ENCODE peak calls at places on chromosomes 12 and 14, in seven cellular contexts. One of them, this sample, is unnamed.

GRCh38 chr14:33918256-33918655 is 32.6 kb downstream of the EGLN3 start:
- DNase-seq in H1: no peak
- DNase-seq in fibroblast of lung: no peak
- DNase-seq in pancreas: no peak
- DNase-seq in effector memory CD4-positive, alpha-beta T cell: no peak
- DNase-seq in lung: no peak
- DNase-seq in AG10803: no peak
- DNase-seq in this sample: no peak

GRCh38 chr14:22830329-22831010 is 783 bp downstream of the MRPL52 start:
- DNase-seq in fibroblast of lung: no peak
- DNase-seq in effector memory CD4-positive, alpha-beta T cell: no peak
- DNase-seq in AG10803: no peak
- DNase-seq in pancreas: no peak
- DNase-seq in lung: no peak
- DNase-seq in H1: no peak
- DNase-seq in this sample: no peak

GRCh38 chr12:106386836-106387555 is 29.4 kb downstream of the POLR3B start:
- DNase-seq in AG10803: peak
- DNase-seq in fibroblast of lung: no peak
- DNase-seq in H1: no peak
- DNase-seq in effector memory CD4-positive, alpha-beta T cell: no peak
- DNase-seq in pancreas: no peak
- DNase-seq in lung: no peak
- DNase-seq in this sample: no peak

GRCh38 chr14:92959761-92960680 is 37.1 kb downstream of the CHGA start:
- DNase-seq in H1: no peak
- DNase-seq in pancreas: no peak
- DNase-seq in AG10803: no peak
- DNase-seq in lung: no peak
- DNase-seq in fibroblast of lung: no peak
- DNase-seq in effector memory CD4-positive, alpha-beta T cell: no peak
- DNase-seq in this sample: no peak

GRCh38 chr14:92254786-92255185 is 68.2 kb upstream of the SLC24A4 start:
- DNase-seq in lung: no peak
- DNase-seq in AG10803: peak
- DNase-seq in effector memory CD4-positive, alpha-beta T cell: no peak
- DNase-seq in fibroblast of lung: peak
- DNase-seq in H1: peak
- DNase-seq in pancreas: no peak
- DNase-seq in this sample: peak

GRCh38 chr12:75481013-75481705 is 604 bp downstream of the GLIPR1 start:
- DNase-seq in H1: no peak
- DNase-seq in pancreas: no peak
- DNase-seq in fibroblast of lung: peak
- DNase-seq in AG10803: peak
- DNase-seq in effector memory CD4-positive, alpha-beta T cell: no peak
- DNase-seq in lung: no peak
- DNase-seq in this sample: peak

GRCh38 chr12:33710548-33710947 is 270.9 kb upstream of the SYT10 start:
- DNase-seq in effector memory CD4-positive, alpha-beta T cell: no peak
- DNase-seq in pancreas: no peak
- DNase-seq in lung: no peak
- DNase-seq in H1: no peak
- DNase-seq in fibroblast of lung: no peak
- DNase-seq in AG10803: no peak
- DNase-seq in this sample: no peak

GRCh38 chr12:63238892-63239291 is 87.9 kb upstream of the AVPR1A start:
- DNase-seq in effector memory CD4-positive, alpha-beta T cell: no peak
- DNase-seq in H1: no peak
- DNase-seq in AG10803: no peak
- DNase-seq in lung: no peak
- DNase-seq in fibroblast of lung: no peak
- DNase-seq in pancreas: no peak
- DNase-seq in this sample: no peak

GRCh38 chr12:75844985-75845384 is 186.6 kb downstream of the PHLDA1 start:
- DNase-seq in pancreas: no peak
- DNase-seq in lung: no peak
- DNase-seq in H1: no peak
- DNase-seq in effector memory CD4-positive, alpha-beta T cell: no peak
- DNase-seq in AG10803: no peak
- DNase-seq in fibroblast of lung: no peak
- DNase-seq in this sample: no peak

GRCh38 chr14:36223558-36223957 is 47.0 kb upstream of the PTCSC3 start:
- DNase-seq in effector memory CD4-positive, alpha-beta T cell: no peak
- DNase-seq in AG10803: no peak
- DNase-seq in pancreas: no peak
- DNase-seq in H1: no peak
- DNase-seq in lung: no peak
- DNase-seq in fibroblast of lung: no peak
- DNase-seq in this sample: no peak

GRCh38 chr12:28292699-28293098 is 102.4 kb downstream of the CCDC91 start:
- DNase-seq in pancreas: no peak
- DNase-seq in fibroblast of lung: peak
- DNase-seq in AG10803: no peak
- DNase-seq in H1: no peak
- DNase-seq in effector memory CD4-positive, alpha-beta T cell: no peak
- DNase-seq in lung: no peak
- DNase-seq in this sample: no peak

GRCh38 chr12:77992760-77993159 is 162.1 kb downstream of the NAV3 start:
- DNase-seq in fibroblast of lung: no peak
- DNase-seq in pancreas: no peak
- DNase-seq in AG10803: no peak
- DNase-seq in H1: no peak
- DNase-seq in effector memory CD4-positive, alpha-beta T cell: no peak
- DNase-seq in lung: no peak
- DNase-seq in this sample: peak

GRCh38 chr14:66831190-66831589 is 323.2 kb downstream of the GPHN start:
- DNase-seq in H1: no peak
- DNase-seq in AG10803: no peak
- DNase-seq in pancreas: no peak
- DNase-seq in fibroblast of lung: no peak
- DNase-seq in lung: no peak
- DNase-seq in effector memory CD4-positive, alpha-beta T cell: no peak
- DNase-seq in this sample: no peak

DNA sequence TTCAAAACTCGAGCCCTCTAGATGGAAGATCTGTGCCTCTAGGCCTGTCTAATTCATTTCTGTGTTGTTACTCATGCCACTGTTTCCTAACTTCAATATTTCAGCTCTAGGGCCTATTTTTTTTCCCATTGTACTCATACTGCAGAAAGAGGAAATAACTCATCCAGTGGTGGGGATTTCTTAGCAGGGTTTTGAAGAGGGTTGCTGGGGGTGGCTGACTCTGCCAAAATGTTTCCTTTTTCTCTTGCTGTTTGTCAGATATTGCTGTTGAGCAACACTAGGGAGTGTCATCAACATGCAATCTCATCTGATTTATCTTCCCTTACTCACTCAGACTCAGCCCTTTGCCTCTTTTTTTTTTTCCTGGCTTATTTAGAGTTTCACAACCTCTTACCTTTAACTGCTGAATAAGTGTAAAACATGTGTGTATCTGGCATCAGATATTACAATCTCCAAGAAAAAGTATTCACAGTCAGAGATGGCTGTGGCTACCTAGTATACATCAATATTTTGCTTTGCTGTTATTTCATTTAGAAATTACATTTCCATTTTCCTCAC is 189.5 kb downstream of the DUSP6 start:
- DNase-seq in pancreas: peak
- DNase-seq in AG10803: peak
- DNase-seq in lung: peak
- DNase-seq in H1: no peak
- DNase-seq in fibroblast of lung: peak
- DNase-seq in effector memory CD4-positive, alpha-beta T cell: no peak
- DNase-seq in this sample: peak
- H3K4me3 ChIP-seq in pancreas: no peak
- H3K4me3 ChIP-seq in AG10803: no peak
- H3K4me3 ChIP-seq in lung: no peak
- H3K4me3 ChIP-seq in H1: no peak
- H3K4me3 ChIP-seq in fibroblast of lung: no peak
- H3K4me3 ChIP-seq in effector memory CD4-positive, alpha-beta T cell: no peak
- H3K4me3 ChIP-seq in this sample: no peak

GRCh38 chr12:6828671-6829531 is 694 bp downstream of the P3H3 start:
- DNase-seq in pancreas: peak
- DNase-seq in AG10803: peak
- DNase-seq in fibroblast of lung: peak
- DNase-seq in H1: peak
- DNase-seq in lung: no peak
- DNase-seq in effector memory CD4-positive, alpha-beta T cell: no peak
- DNase-seq in this sample: peak

GRCh38 chr12:6827982-6828670 is at the start of gene P3H3:
- DNase-seq in fibroblast of lung: peak
- DNase-seq in H1: peak
- DNase-seq in pancreas: no peak
- DNase-seq in lung: no peak
- DNase-seq in AG10803: peak
- DNase-seq in effector memory CD4-positive, alpha-beta T cell: no peak
- DNase-seq in this sample: peak

GRCh38 chr12:6826734-6827436 is 1.3 kb upstream of the P3H3 start:
- DNase-seq in pancreas: no peak
- DNase-seq in fibroblast of lung: no peak
- DNase-seq in effector memory CD4-positive, alpha-beta T cell: no peak
- DNase-seq in H1: no peak
- DNase-seq in AG10803: no peak
- DNase-seq in lung: no peak
- DNase-seq in this sample: no peak

GRCh38 chr12:6826125-6826733 is 2.0 kb upstream of the P3H3 start:
- DNase-seq in H1: no peak
- DNase-seq in AG10803: no peak
- DNase-seq in fibroblast of lung: no peak
- DNase-seq in pancreas: no peak
- DNase-seq in effector memory CD4-positive, alpha-beta T cell: no peak
- DNase-seq in lung: no peak
- DNase-seq in this sample: no peak

DNA sequence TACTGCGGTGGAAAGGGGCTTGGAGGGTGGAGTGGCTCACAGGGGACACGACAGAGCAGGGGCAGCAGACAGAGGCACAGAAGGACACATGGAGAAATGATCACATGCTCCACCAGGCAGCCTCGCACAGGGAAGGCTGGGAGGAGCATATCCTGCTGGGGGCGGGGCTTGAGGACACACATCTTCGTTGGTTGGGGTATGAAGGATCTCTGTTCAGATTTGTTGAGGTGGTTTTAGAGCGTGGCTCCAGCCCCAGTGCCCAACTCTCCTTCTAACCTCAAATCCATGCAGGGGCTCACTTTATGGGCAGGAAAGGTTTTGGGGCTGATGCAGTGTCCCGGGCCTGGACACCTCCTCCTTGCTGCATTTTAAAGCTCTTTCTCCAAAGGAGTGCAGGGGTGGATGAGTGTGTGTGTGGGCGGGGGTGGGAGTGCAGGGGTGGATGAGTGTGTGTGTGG is 741 bp upstream of the P3H3 start:
- DNase-seq in AG10803: peak
- DNase-seq in fibroblast of lung: peak
- DNase-seq in H1: peak
- DNase-seq in pancreas: peak
- DNase-seq in effector memory CD4-positive, alpha-beta T cell: no peak
- DNase-seq in lung: peak
- DNase-seq in this sample: peak
- H3K4me3 ChIP-seq in AG10803: peak
- H3K4me3 ChIP-seq in fibroblast of lung: no peak
- H3K4me3 ChIP-seq in H1: peak
- H3K4me3 ChIP-seq in pancreas: no peak
- H3K4me3 ChIP-seq in effector memory CD4-positive, alpha-beta T cell: no peak
- H3K4me3 ChIP-seq in lung: no peak
- H3K4me3 ChIP-seq in this sample: peak

DNA sequence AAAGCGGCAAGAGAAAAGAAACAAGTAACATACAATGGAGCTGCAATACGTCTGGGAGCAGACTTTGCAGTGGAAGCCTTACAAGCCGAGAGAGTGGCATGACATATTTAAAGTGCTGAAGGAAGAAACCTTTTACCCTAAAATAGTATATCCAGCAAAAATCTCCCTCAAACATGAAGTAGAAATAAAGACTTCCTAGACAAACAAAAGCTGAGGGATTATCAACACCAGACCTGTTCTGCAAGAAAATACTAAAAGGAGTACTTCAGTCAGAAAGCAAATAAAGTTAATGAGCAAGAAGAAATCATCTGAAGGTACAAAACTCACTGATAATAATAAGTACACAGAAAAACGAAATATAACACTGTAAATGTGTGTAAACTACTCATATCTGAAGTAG is 77.5 kb upstream of the ABCD2 start:
- DNase-seq in effector memory CD4-positive, alpha-beta T cell: no peak
- DNase-seq in lung: no peak
- DNase-seq in fibroblast of lung: no peak
- DNase-seq in H1: no peak
- DNase-seq in AG10803: no peak
- DNase-seq in pancreas: no peak
- DNase-seq in this sample: no peak
- H3K4me3 ChIP-seq in effector memory CD4-positive, alpha-beta T cell: no peak
- H3K4me3 ChIP-seq in lung: no peak
- H3K4me3 ChIP-seq in fibroblast of lung: no peak
- H3K4me3 ChIP-seq in H1: no peak
- H3K4me3 ChIP-seq in AG10803: no peak
- H3K4me3 ChIP-seq in pancreas: no peak
- H3K4me3 ChIP-seq in this sample: no peak

GRCh38 chr14:68874746-68875155 is 81.9 kb upstream of the ZFP36L1 start:
- DNase-seq in pancreas: no peak
- DNase-seq in effector memory CD4-positive, alpha-beta T cell: no peak
- DNase-seq in fibroblast of lung: peak
- DNase-seq in lung: peak
- DNase-seq in H1: no peak
- DNase-seq in AG10803: no peak
- DNase-seq in this sample: peak
- H3K4me3 ChIP-seq in pancreas: no peak
- H3K4me3 ChIP-seq in effector memory CD4-positive, alpha-beta T cell: no peak
- H3K4me3 ChIP-seq in fibroblast of lung: no peak
- H3K4me3 ChIP-seq in lung: no peak
- H3K4me3 ChIP-seq in H1: no peak
- H3K4me3 ChIP-seq in AG10803: no peak
- H3K4me3 ChIP-seq in this sample: peak

DNA sequence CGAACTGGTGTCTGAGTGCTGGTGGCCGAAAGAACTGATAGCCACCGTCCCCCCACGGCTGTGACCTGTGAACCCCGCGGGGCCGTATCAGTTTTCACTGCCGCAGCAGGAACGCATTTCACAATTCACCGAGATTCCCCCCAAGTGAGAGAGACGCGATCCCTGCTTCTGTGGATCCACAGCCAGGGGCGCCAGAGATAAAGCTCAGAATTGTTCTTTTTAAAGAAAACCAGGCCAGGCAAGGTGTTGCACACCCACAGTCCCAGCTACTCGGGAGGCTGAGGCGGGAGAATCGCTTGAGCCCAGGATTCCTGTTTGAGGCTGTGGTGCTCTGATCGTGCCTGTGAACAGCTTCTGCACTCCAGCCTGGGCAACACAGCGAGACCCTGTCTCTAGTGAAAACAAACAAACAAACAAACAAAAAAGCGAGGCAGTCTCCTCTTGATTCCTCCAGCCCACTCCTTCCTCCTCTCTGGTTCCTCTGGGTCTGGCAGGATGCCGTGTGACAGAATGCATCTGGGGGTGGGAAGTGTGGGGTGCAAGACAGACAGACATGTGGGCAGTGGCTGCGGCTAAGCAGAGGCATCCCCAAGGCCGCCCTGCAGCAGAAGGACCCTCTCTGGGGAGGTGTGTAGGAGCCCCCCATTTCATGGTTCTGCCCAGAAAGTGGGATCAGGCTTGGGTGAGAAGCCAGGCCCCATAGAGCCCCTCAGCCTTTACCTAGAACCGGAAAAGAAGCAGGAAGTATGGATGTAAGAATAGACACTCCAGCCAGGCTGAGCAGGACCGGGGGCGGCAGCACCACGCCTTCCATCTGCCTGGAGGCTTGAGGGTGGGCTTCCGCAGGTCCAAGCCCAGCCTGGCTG is 39.2 kb upstream of the PPP1R13B start:
- DNase-seq in pancreas: no peak
- DNase-seq in H1: no peak
- DNase-seq in lung: no peak
- DNase-seq in effector memory CD4-positive, alpha-beta T cell: no peak
- DNase-seq in AG10803: no peak
- DNase-seq in fibroblast of lung: no peak
- DNase-seq in this sample: no peak
- H3K4me3 ChIP-seq in pancreas: no peak
- H3K4me3 ChIP-seq in H1: no peak
- H3K4me3 ChIP-seq in lung: no peak
- H3K4me3 ChIP-seq in effector memory CD4-positive, alpha-beta T cell: no peak
- H3K4me3 ChIP-seq in AG10803: no peak
- H3K4me3 ChIP-seq in fibroblast of lung: no peak
- H3K4me3 ChIP-seq in this sample: no peak